ENCODE peak calls at places on chromosomes 12 and 14, in nine cellular contexts. F, A, V, L, Y, I, R, M and N are unnamed samples.

GRCh38 chr14:103920981-103921854 is 7.0 kb upstream of the TDRD9 start:
- DNase-seq in V (peak), M (peak), I (peak), Y (peak), A (peak), L (peak), F (peak), R (peak), N (peak)

GRCh38 chr12:26188132-26188531 is 7.2 kb upstream of the SSPN start:
- DNase-seq in I (no peak), A (peak), F (peak), Y (no peak), L (peak), R (peak), M (no peak), V (no peak), N (peak)

GRCh38 chr14:77268989-77269595 is 1.9 kb downstream of the NGB start:
- DNase-seq in L (no peak), Y (no peak), I (peak), A (no peak), V (no peak), R (no peak), F (no peak), M (no peak), N (no peak)

GRCh38 chr12:115871714-115872113 is 405.8 kb downstream of the MED13L start:
- DNase-seq in L (peak), Y (no peak), M (no peak), A (peak), R (peak), F (peak), V (no peak), I (no peak), N (peak)

GRCh38 chr12:45583011-45583657 is 146.4 kb upstream of the ARID2 start:
- DNase-seq in Y (no peak), A (peak), L (peak), M (no peak), V (no peak), F (peak), I (no peak), R (no peak), N (peak)

GRCh38 chr12:98399532-98399931 is 115.9 kb upstream of the TMPO start:
- DNase-seq in A (peak), R (peak), V (no peak), F (peak), M (no peak), Y (no peak), I (no peak), L (peak), N (peak)

GRCh38 chr12:89756638-89757321 is 48.1 kb upstream of the ATP2B1 start:
- DNase-seq in V (peak), I (peak), A (peak), Y (no peak), R (peak), F (peak), M (no peak), L (peak), N (peak)

GRCh38 chr14:51157012-51157411 is 62.1 kb upstream of the TRIM9 start:
- DNase-seq in A (peak), M (no peak), R (peak), Y (no peak), L (no peak), F (no peak), I (no peak), V (no peak), N (peak)

GRCh38 chr12:89245090-89245489 is 107.2 kb downstream of the DUSP6 start:
- DNase-seq in R (peak), V (no peak), F (peak), Y (no peak), I (no peak), M (no peak), A (peak), L (no peak), N (peak)

GRCh38 chr14:101508196-101508947 is 52.9 kb upstream of the DIO3 start:
- DNase-seq in R (no peak), I (no peak), M (no peak), V (no peak), L (no peak), Y (peak), A (no peak), F (no peak), N (no peak)
- H3K4me3 ChIP-seq in R (no peak), I (no peak), M (no peak), V (no peak), L (no peak), Y (no peak), A (no peak), F (no peak), N (no peak)

GRCh38 chr14:47675489-47676300 is at the start of gene MDGA2:
- DNase-seq in Y (peak), I (no peak), L (peak), A (peak), F (peak), M (no peak), R (no peak), V (no peak), N (peak)

GRCh38 chr14:47675239-47675488 is 241 bp downstream of the MDGA2 start:
- DNase-seq in V (no peak), L (no peak), M (no peak), I (no peak), R (no peak), A (no peak), F (no peak), Y (no peak), N (no peak)

GRCh38 chr14:47674546-47675238 is 713 bp downstream of the MDGA2 start:
- DNase-seq in F (no peak), Y (peak), R (no peak), I (no peak), V (no peak), A (no peak), L (peak), M (no peak), N (peak)

GRCh38 chr14:47678157-47678556 is 2.8 kb upstream of the MDGA2 start:
- DNase-seq in L (no peak), M (no peak), V (no peak), I (no peak), R (no peak), F (no peak), A (no peak), Y (no peak), N (no peak)

GRCh38 chr14:47676301-47676617 is 854 bp upstream of the MDGA2 start:
- DNase-seq in M (no peak), I (no peak), A (no peak), L (no peak), R (no peak), V (no peak), F (no peak), Y (no peak), N (no peak)
- H3K4me3 ChIP-seq in M (peak), I (no peak), A (peak), L (peak), R (no peak), V (peak), F (peak), Y (no peak), N (no peak)

GRCh38 chr12:4027412-4027811 is 154.2 kb upstream of the PARP11 start:
- DNase-seq in M (no peak), R (no peak), I (no peak), Y (no peak), V (no peak), F (no peak), A (no peak), L (no peak), N (no peak)

GRCh38 chr12:4034926-4035325 is 161.7 kb upstream of the PARP11 start:
- DNase-seq in F (no peak), Y (no peak), R (peak), I (no peak), V (no peak), A (no peak), M (no peak), L (no peak), N (no peak)

GRCh38 chr12:4032906-4033628 is 159.9 kb upstream of the PARP11 start:
- DNase-seq in V (no peak), M (no peak), I (no peak), A (no peak), R (peak), F (peak), L (no peak), Y (no peak), N (peak)

GRCh38 chr12:4031703-4032291 is 158.6 kb upstream of the PARP11 start:
- DNase-seq in M (no peak), V (peak), A (peak), Y (peak), F (peak), R (peak), L (no peak), I (no peak), N (no peak)

GRCh38 chr12:4030938-4031702 is 157.9 kb upstream of the PARP11 start:
- DNase-seq in R (peak), V (peak), M (peak), L (peak), I (peak), A (peak), Y (peak), F (peak), N (peak)
- H3K4me3 ChIP-seq in R (peak), V (peak), M (peak), L (peak), I (no peak), A (peak), Y (peak), F (peak), N (no peak)

DNA sequence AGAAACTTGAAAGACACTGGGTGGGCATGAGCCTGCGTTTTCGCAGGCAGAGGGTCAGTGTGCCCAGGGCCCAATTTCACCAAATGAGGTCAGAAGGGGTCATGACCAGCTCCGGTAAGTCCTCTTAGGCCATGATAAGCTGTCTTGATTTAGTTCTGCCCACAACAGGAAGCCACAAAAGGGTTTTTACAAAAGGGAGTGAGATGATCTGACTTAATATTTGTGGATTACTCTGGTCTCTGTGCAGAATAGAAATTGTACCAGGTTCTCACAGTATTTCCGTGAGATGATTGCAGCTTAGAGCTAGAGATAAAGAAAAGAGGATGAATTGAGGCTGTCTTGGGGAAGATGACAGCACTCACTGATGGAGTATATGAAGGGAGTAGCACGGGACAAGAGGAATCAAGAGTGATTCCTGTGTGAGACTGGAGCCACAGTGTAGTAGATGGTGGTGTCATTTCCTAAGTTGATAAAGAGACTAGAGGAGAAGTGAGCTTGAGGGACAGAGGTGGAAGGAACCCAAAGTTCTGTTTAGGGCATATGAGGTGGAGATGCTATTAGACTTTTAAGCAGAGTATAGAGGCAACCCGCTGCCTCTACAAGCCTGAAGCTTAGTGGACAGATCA is 288.3 kb upstream of the AMIGO2 start:
- DNase-seq in M (no peak), V (no peak), I (no peak), L (no peak), R (no peak), Y (no peak), F (no peak), A (no peak), N (no peak)
- H3K4me3 ChIP-seq in M (no peak), V (no peak), I (no peak), L (no peak), R (no peak), Y (no peak), F (no peak), A (no peak), N (no peak)

DNA sequence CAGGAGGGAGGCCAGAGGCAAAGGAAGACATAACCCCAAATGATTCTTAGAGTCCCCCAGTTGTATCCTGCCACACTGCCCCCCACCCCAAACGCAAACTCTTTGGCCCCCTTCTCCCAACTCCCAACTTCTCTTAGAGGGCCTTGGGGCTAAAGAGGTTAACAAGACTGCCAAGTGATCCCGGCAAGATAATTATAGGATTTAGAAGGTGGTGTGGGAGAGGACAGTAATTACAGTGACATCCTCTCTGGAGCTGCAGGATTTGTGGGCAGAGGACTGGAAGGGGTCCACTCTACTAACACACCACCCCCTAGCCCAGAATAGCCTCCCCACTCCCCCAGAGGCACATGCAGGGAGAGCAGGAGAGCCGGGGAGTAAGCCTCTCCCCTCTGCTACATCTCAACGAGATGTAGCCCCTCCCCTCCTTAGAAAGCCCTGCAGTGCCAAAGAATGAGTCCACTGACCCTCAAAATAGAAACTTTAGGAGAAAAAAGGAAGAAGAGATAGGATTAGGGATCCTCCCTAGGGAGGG is 5.3 kb upstream of the GDF11 start:
- DNase-seq in M (no peak), L (no peak), A (no peak), R (no peak), I (no peak), V (no peak), Y (no peak), F (no peak), N (no peak)
- H3K4me3 ChIP-seq in M (peak), L (peak), A (peak), R (peak), I (no peak), V (no peak), Y (peak), F (peak), N (peak)

DNA sequence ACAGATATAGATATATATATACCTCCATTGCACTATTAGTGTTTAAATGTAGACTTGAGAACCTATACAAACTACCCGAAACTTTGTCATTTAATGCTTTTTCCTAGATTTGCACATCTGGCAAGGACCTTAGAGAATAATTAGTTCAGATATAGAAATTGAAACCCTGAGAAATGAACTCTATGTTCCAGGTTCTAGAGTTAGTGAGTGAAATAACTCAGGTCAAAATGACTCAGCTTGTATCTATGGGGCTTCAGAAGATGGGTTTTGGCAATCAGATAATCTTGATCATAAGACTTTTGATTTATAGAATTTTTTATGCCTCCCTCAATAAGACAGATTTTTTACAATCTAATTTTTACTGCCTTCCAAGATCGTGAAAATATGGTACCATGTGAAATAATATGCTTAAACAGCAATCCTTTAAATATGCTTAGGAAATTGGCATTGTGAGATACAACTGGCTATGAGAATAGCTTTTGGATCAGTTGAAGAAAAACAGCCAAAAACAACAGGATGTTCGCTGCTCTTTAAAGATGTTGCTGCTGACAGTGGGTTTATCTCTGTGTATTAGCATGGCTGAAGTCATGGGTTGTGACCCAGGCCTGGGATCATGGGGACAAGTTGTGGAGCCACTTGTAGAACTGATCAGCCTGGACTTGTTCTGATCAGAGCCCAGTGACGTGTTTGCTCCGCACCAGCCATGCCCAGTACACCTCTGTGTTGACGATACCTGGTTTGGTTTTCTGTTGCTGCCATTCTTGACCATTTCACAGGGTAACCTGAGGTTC is 63.6 kb downstream of the TTLL5 start:
- DNase-seq in F (no peak), L (no peak), M (no peak), I (no peak), V (peak), A (no peak), Y (no peak), R (no peak), N (no peak)
- H3K4me3 ChIP-seq in F (no peak), L (no peak), M (no peak), I (no peak), V (no peak), A (no peak), Y (no peak), R (no peak), N (no peak)

GRCh38 chr14:20143911-20144310 is 5.3 kb downstream of the OR4N5 start:
- DNase-seq in F (no peak), A (no peak), M (no peak), Y (no peak), R (no peak), V (no peak), I (no peak), L (no peak), N (no peak)
- H3K4me3 ChIP-seq in F (no peak), A (no peak), M (no peak), Y (no peak), R (no peak), V (no peak), I (no peak), L (no peak), N (no peak)

GRCh38 chr12:105107497-105108371 is at the start of gene WASHC4:
- DNase-seq in L (peak), R (peak), Y (peak), F (peak), V (peak), I (peak), M (peak), A (peak), N (peak)

GRCh38 chr12:105113094-105113493 is 5.6 kb downstream of the WASHC4 start:
- DNase-seq in Y (no peak), A (no peak), I (no peak), M (no peak), V (no peak), L (no peak), F (no peak), R (peak), N (no peak)

GRCh38 chr12:105107176-105107496 is 395 bp upstream of the WASHC4 start:
- DNase-seq in V (no peak), Y (no peak), M (no peak), L (peak), A (no peak), F (peak), R (peak), I (no peak), N (peak)

GRCh38 chr12:105109465-105110212 is 2.1 kb downstream of the WASHC4 start:
- DNase-seq in I (no peak), F (peak), Y (no peak), R (peak), L (peak), M (no peak), V (no peak), A (peak), N (no peak)

DNA sequence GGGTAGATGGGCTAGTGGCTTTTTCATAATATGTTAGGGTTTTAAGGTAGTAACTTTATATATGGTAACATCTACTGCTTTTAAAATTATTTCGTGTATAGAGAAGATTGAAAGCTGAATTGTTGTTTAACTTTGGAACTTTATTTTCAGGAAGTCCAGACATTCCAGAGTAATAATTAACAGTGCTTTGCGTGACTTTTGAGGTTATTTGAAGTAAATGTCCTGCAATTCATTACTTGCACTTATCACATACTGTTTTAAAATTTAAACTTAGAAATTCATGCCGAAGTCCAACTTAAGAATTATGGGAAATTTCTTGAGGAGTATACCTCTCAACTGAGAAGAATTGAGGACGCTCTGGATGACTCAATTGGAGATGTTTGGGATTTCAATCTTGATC is 3.3 kb downstream of the WASHC4 start:
- DNase-seq in Y (no peak), V (no peak), I (no peak), A (no peak), F (no peak), M (no peak), L (no peak), R (peak), N (no peak)
- H3K4me3 ChIP-seq in Y (no peak), V (no peak), I (no peak), A (no peak), F (no peak), M (no peak), L (no peak), R (peak), N (peak)